ENCODE peak calls at places on chromosomes 4 and X, in five cellular contexts. One of them, this sample, is unnamed.

GRCh38 chr4:150884625-150885024 is 130.5 kb downstream of the LRBA start:
- DNase-seq in tibial artery: no peak
- DNase-seq in AG10803: no peak
- DNase-seq in Calu3: no peak
- DNase-seq in stomach: no peak
- DNase-seq in this sample: no peak

GRCh38 chr4:4308800-4309441 is 18.9 kb downstream of the ZBTB49 start:
- DNase-seq in tibial artery: no peak
- DNase-seq in AG10803: peak
- DNase-seq in Calu3: no peak
- DNase-seq in stomach: no peak
- DNase-seq in this sample: no peak

GRCh38 chr4:138035781-138036258 is 206.3 kb downstream of the SLC7A11 start:
- DNase-seq in tibial artery: no peak
- DNase-seq in AG10803: peak
- DNase-seq in Calu3: peak
- DNase-seq in stomach: no peak
- DNase-seq in this sample: no peak

GRCh38 chrX:113741744-113742143 is 842.1 kb upstream of the HTR2C start:
- DNase-seq in tibial artery: no peak
- DNase-seq in AG10803: peak
- DNase-seq in Calu3: peak
- DNase-seq in stomach: no peak
- DNase-seq in this sample: no peak

GRCh38 chr4:113637363-113637762 is 124.2 kb downstream of the CAMK2D start:
- DNase-seq in tibial artery: no peak
- DNase-seq in AG10803: peak
- DNase-seq in Calu3: no peak
- DNase-seq in stomach: no peak
- DNase-seq in this sample: no peak

GRCh38 chr4:80615099-80615498 is 279.6 kb downstream of the CFAP299 start:
- DNase-seq in tibial artery: no peak
- DNase-seq in AG10803: no peak
- DNase-seq in Calu3: no peak
- DNase-seq in stomach: no peak
- DNase-seq in this sample: no peak

GRCh38 chr4:182856862-182857261 is 60.3 kb downstream of the DCTD start:
- DNase-seq in tibial artery: no peak
- DNase-seq in AG10803: no peak
- DNase-seq in Calu3: no peak
- DNase-seq in stomach: no peak
- DNase-seq in this sample: no peak

GRCh38 chr4:110865611-110866254 is 242.9 kb upstream of the PITX2 start:
- DNase-seq in tibial artery: no peak
- DNase-seq in AG10803: peak
- DNase-seq in Calu3: no peak
- DNase-seq in stomach: no peak
- DNase-seq in this sample: no peak

GRCh38 chr4:108210989-108211725 is 42.4 kb upstream of the LEF1 start:
- DNase-seq in tibial artery: no peak
- DNase-seq in AG10803: no peak
- DNase-seq in Calu3: no peak
- DNase-seq in stomach: no peak
- DNase-seq in this sample: no peak

GRCh38 chr4:98510757-98511517 is 147.5 kb downstream of the TSPAN5 start:
- DNase-seq in tibial artery: no peak
- DNase-seq in AG10803: peak
- DNase-seq in Calu3: no peak
- DNase-seq in stomach: no peak
- DNase-seq in this sample: no peak

GRCh38 chrX:74467656-74468055 is 46.4 kb downstream of the SLC16A2 start:
- DNase-seq in tibial artery: no peak
- DNase-seq in AG10803: no peak
- DNase-seq in Calu3: no peak
- DNase-seq in stomach: no peak
- DNase-seq in this sample: no peak

GRCh38 chrX:147602297-147602696 is 309.4 kb upstream of the FMR1 start:
- DNase-seq in tibial artery: no peak
- DNase-seq in AG10803: no peak
- DNase-seq in Calu3: no peak
- DNase-seq in stomach: no peak
- DNase-seq in this sample: no peak

GRCh38 chr4:153403761-153404160 is 59.3 kb downstream of the MND1 start:
- DNase-seq in tibial artery: no peak
- DNase-seq in AG10803: peak
- DNase-seq in Calu3: no peak
- DNase-seq in stomach: no peak
- DNase-seq in this sample: no peak

GRCh38 chr4:171002246-171002645 is 811.0 kb upstream of the GALNTL6 start:
- DNase-seq in tibial artery: no peak
- DNase-seq in AG10803: no peak
- DNase-seq in Calu3: no peak
- DNase-seq in stomach: no peak
- DNase-seq in this sample: no peak

GRCh38 chr4:52059372-52059771 is 8.3 kb downstream of the SPATA18 start:
- DNase-seq in tibial artery: no peak
- DNase-seq in AG10803: peak
- DNase-seq in Calu3: peak
- DNase-seq in stomach: peak
- DNase-seq in this sample: no peak

GRCh38 chrX:153984351-153985178 is 12.0 kb downstream of the TMEM187 start:
- DNase-seq in tibial artery: no peak
- DNase-seq in AG10803: no peak
- DNase-seq in Calu3: no peak
- DNase-seq in stomach: no peak
- DNase-seq in this sample: peak

GRCh38 chr4:80017125-80017854 is 55.7 kb downstream of the ANTXR2 start:
- DNase-seq in tibial artery: no peak
- DNase-seq in AG10803: peak
- DNase-seq in Calu3: no peak
- DNase-seq in stomach: no peak
- DNase-seq in this sample: no peak

GRCh38 chr4:17494258-17494657 is 17.6 kb downstream of the QDPR start:
- DNase-seq in tibial artery: no peak
- DNase-seq in AG10803: peak
- DNase-seq in Calu3: peak
- DNase-seq in stomach: no peak
- DNase-seq in this sample: no peak

DNA sequence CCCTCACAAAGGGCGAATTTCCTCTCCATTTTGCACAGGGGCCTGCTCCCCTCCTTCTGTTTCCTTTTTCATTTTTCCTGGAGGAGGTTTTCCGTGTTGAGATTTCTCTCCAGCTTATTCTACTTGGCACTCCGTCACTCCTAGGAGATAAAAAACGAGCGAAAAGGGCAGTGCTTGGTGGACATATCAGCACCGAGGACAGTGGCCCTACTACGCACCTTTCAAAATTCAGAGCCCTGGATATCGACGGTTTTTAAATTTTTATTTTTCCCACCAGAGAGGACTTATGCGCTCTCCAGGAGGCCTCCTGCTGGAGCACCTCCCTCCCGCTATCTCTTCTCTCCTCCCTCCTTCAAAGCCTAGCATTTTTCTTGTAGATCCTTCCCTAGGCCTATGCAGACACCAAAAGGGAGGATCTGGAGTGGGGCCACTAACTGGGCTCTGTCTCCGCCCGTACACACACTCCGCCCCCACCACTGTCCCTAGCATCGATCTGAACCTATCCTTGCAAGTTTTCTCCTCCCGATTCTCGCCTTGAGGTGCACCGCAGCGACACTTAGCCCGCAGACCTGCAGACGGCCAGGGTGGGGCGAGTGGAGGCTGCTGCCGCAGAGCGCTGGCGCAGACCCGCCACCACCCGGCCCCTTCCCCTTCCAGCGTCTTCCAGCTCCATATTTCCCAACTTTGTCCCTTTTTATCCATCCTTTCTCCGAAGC is 8.5 kb upstream of the TCEAL9 start:
- DNase-seq in tibial artery: no peak
- DNase-seq in AG10803: no peak
- DNase-seq in Calu3: no peak
- DNase-seq in stomach: no peak
- DNase-seq in this sample: no peak
- TF ChIP-seq CTCF in tibial artery: no peak
- TF ChIP-seq CTCF in AG10803: no peak
- TF ChIP-seq CTCF in Calu3: no peak
- TF ChIP-seq CTCF in stomach: no peak
- TF ChIP-seq CTCF in this sample: no peak

GRCh38 chr4:6474053-6474568 is 1.7 kb upstream of the PPP2R2C start:
- DNase-seq in tibial artery: no peak
- DNase-seq in AG10803: no peak
- DNase-seq in Calu3: peak
- DNase-seq in stomach: no peak
- DNase-seq in this sample: no peak
- TF ChIP-seq CTCF in tibial artery: no peak
- TF ChIP-seq CTCF in AG10803: peak
- TF ChIP-seq CTCF in Calu3: peak
- TF ChIP-seq CTCF in stomach: no peak
- TF ChIP-seq CTCF in this sample: no peak

GRCh38 chrX:72294497-72294896 is 11.2 kb downstream of the CITED1 start:
- DNase-seq in tibial artery: no peak
- DNase-seq in AG10803: no peak
- DNase-seq in Calu3: no peak
- DNase-seq in stomach: no peak
- DNase-seq in this sample: no peak
- TF ChIP-seq CTCF in tibial artery: no peak
- TF ChIP-seq CTCF in AG10803: no peak
- TF ChIP-seq CTCF in Calu3: no peak
- TF ChIP-seq CTCF in stomach: no peak
- TF ChIP-seq CTCF in this sample: peak

GRCh38 chr4:148067307-148067916 is 335.5 kb downstream of the ARHGAP10 start:
- DNase-seq in tibial artery: no peak
- DNase-seq in AG10803: peak
- DNase-seq in Calu3: no peak
- DNase-seq in stomach: no peak
- DNase-seq in this sample: no peak
- TF ChIP-seq CTCF in tibial artery: no peak
- TF ChIP-seq CTCF in AG10803: no peak
- TF ChIP-seq CTCF in Calu3: no peak
- TF ChIP-seq CTCF in stomach: no peak
- TF ChIP-seq CTCF in this sample: no peak

GRCh38 chrX:39152106-39152649 is 350.9 kb downstream of the MID1IP1 start:
- DNase-seq in tibial artery: no peak
- DNase-seq in AG10803: no peak
- DNase-seq in Calu3: peak
- DNase-seq in stomach: peak
- DNase-seq in this sample: peak
- TF ChIP-seq CTCF in tibial artery: peak
- TF ChIP-seq CTCF in AG10803: peak
- TF ChIP-seq CTCF in Calu3: peak
- TF ChIP-seq CTCF in stomach: peak
- TF ChIP-seq CTCF in this sample: peak

DNA sequence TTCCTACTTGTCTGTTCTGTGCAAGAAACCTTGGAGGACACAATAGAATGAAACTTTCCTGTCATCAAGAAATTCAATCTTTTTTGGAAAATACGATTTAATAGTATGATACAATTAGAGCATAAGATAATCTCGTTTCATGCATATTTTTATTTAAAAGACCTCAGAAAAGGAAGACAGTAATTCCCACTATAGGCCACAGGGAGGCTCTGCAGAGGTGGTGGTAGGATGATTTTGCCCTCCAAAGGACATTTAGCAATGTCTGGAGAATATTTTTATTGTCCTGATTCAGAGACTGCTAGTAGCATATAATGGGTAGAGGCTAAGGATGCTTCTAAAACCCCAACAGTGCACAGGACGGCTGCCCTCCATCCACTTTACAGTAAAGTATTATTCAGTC is 68.7 kb downstream of the PAK3 start:
- DNase-seq in tibial artery: no peak
- DNase-seq in AG10803: peak
- DNase-seq in Calu3: no peak
- DNase-seq in stomach: no peak
- DNase-seq in this sample: no peak
- TF ChIP-seq CTCF in tibial artery: peak
- TF ChIP-seq CTCF in AG10803: peak
- TF ChIP-seq CTCF in Calu3: no peak
- TF ChIP-seq CTCF in stomach: no peak
- TF ChIP-seq CTCF in this sample: peak

GRCh38 chr4:41751325-41752061 is 3.0 kb upstream of the PHOX2B start:
- DNase-seq in tibial artery: no peak
- DNase-seq in AG10803: no peak
- DNase-seq in Calu3: no peak
- DNase-seq in stomach: no peak
- DNase-seq in this sample: no peak
- TF ChIP-seq CTCF in tibial artery: no peak
- TF ChIP-seq CTCF in AG10803: no peak
- TF ChIP-seq CTCF in Calu3: no peak
- TF ChIP-seq CTCF in stomach: no peak
- TF ChIP-seq CTCF in this sample: no peak

GRCh38 chrX:134024686-134025377 is 39.4 kb upstream of the GPC3 start:
- DNase-seq in tibial artery: no peak
- DNase-seq in AG10803: no peak
- DNase-seq in Calu3: no peak
- DNase-seq in stomach: no peak
- DNase-seq in this sample: no peak

GRCh38 chrX:134019567-134020206 is 34.3 kb upstream of the GPC3 start:
- DNase-seq in tibial artery: no peak
- DNase-seq in AG10803: no peak
- DNase-seq in Calu3: no peak
- DNase-seq in stomach: no peak
- DNase-seq in this sample: no peak

GRCh38 chrX:134023851-134024281 is 38.5 kb upstream of the GPC3 start:
- DNase-seq in tibial artery: no peak
- DNase-seq in AG10803: no peak
- DNase-seq in Calu3: no peak
- DNase-seq in stomach: no peak
- DNase-seq in this sample: no peak

GRCh38 chrX:134025986-134026731 is 40.8 kb upstream of the GPC3 start:
- DNase-seq in tibial artery: no peak
- DNase-seq in AG10803: no peak
- DNase-seq in Calu3: no peak
- DNase-seq in stomach: no peak
- DNase-seq in this sample: no peak

DNA sequence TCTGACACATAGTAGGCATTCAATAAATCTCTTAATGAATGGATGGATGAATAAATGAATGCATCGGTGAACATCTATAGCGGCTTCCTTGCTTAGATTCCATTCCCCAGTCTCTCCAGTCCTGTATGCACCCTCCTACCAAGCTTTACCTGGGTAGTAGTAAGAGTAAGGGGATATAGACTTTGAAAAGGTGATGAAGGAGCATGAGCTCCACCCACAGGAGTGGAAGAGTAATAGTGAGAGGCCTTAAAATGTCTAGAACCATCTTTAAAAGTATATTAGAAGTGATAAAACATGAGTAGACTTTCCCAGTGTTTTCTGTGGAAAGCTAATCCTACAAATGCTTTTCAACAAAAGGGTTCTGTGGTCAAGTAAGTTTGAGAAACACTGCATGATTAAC is 35.5 kb upstream of the GPC3 start:
- DNase-seq in tibial artery: no peak
- DNase-seq in AG10803: no peak
- DNase-seq in Calu3: peak
- DNase-seq in stomach: no peak
- DNase-seq in this sample: no peak
- TF ChIP-seq CTCF in tibial artery: no peak
- TF ChIP-seq CTCF in AG10803: no peak
- TF ChIP-seq CTCF in Calu3: no peak
- TF ChIP-seq CTCF in stomach: no peak
- TF ChIP-seq CTCF in this sample: no peak